ENCODE peak calls at places on chromosomes 7 and 10, in six cellular contexts. H is left ventricle myocardium inferior; Z is osteocyte; V is NCI-H510A; P is fibroblast of the aortic adventitia; K is CD8-positive, alpha-beta memory T cell. D is an unnamed sample.
A peak's percentile ranks its signal among the peaks of the same experiment; 100 is the strongest.

GRCh38 chr10:98472171-98472570 is 25.4 kb upstream of the HPS1 start:
- DNase-seq in H (no peak), P (no peak), Z (no peak), V (no peak), K (no peak), D (no peak)

GRCh38 chr7:28958946-28959417 is 852 bp upstream of the TRIL start:
- DNase-seq in K (no peak), H (no peak), P (no peak), V (no peak), Z (no peak), D (no peak)

GRCh38 chr7:134649231-134649775 is 2.6 kb downstream of the BPGM start:
- DNase-seq in K (no peak), V (no peak), Z (no peak), H (no peak), P (no peak), D (no peak)

GRCh38 chr10:21003240-21003822 is 106.2 kb upstream of the NEBL start:
- DNase-seq in V (no peak), K (no peak), P (no peak), H (no peak), Z (no peak), D (no peak)

GRCh38 chr7:74027124-74027682 is 770 bp upstream of the ELN start:
- DNase-seq in V (no peak), Z (no peak), H (no peak), P (no peak), K (no peak), D (no peak)

GRCh38 chr10:24156686-24157085 is 52.3 kb upstream of the KIAA1217 start:
- DNase-seq in H (no peak), K (no peak), V (no peak), P (peak; percentile 13), Z (no peak), D (no peak)

GRCh38 chr10:92880233-92880861 is 32.0 kb downstream of the EXOC6 start:
- DNase-seq in Z (no peak), K (peak; percentile 10), H (no peak), P (peak; percentile 82), V (peak; percentile 7), D (peak; percentile 31)

GRCh38 chr10:102635377-102635776 is 8.9 kb upstream of the TRIM8 start:
- DNase-seq in Z (no peak), V (no peak), K (peak; percentile 49), H (no peak), P (no peak), D (no peak)

GRCh38 chr7:158811894-158812293 is 17.4 kb downstream of the ESYT2 start:
- DNase-seq in P (no peak), V (no peak), H (no peak), K (no peak), Z (no peak), D (no peak)

GRCh38 chr7:603152-603941 is 83.7 kb upstream of the PDGFA start:
- DNase-seq in Z (no peak), K (no peak), P (no peak), H (no peak), V (no peak), D (no peak)

GRCh38 chr7:47536705-47537611 is 45.0 kb downstream of the TNS3 start:
- DNase-seq in P (peak; percentile 88), V (peak; percentile 15), Z (no peak), H (peak; percentile 55), K (no peak), D (peak; percentile 88)

GRCh38 chr10:59905066-59905734 is 1.2 kb downstream of the CCDC6 start:
- DNase-seq in P (peak; percentile 27), H (no peak), K (no peak), Z (no peak), V (no peak), D (peak; percentile 17)

GRCh38 chr10:132461683-132462231 is 64.8 kb downstream of the PWWP2B start:
- DNase-seq in H (peak; percentile 19), K (no peak), V (no peak), P (no peak), Z (no peak), D (no peak)

GRCh38 chr10:43186150-43186549 is 47.9 kb downstream of the CSGALNACT2 start:
- DNase-seq in K (no peak), P (no peak), V (no peak), Z (no peak), H (no peak), D (no peak)

GRCh38 chr7:93203496-93203895 is 22.8 kb downstream of the HEPACAM2 start:
- DNase-seq in K (no peak), Z (no peak), H (no peak), V (peak; percentile 9), P (no peak), D (no peak)

GRCh38 chr10:52443419-52444388 is 129.6 kb downstream of the DKK1 start:
- DNase-seq in Z (no peak), H (no peak), K (no peak), V (no peak), P (peak; percentile 97), D (peak; percentile 17)

GRCh38 chr10:97718659-97719142 is 5.2 kb downstream of the MARVELD1 start:
- DNase-seq in K (no peak), V (peak; percentile 86), P (peak; percentile 72), H (no peak), Z (no peak), D (no peak)

GRCh38 chr7:29749701-29750321 is 56.5 kb upstream of the WIPF3 start:
- DNase-seq in K (no peak), Z (no peak), P (no peak), H (no peak), V (no peak), D (no peak)

GRCh38 chr7:148772297-148773089 is 73.8 kb downstream of the CUL1 start:
- DNase-seq in H (no peak), K (no peak), Z (no peak), P (peak; percentile 65), V (no peak), D (peak; percentile 82)

GRCh38 chr7:45145881-45146280 is 11.7 kb upstream of the RAMP3 start:
- DNase-seq in Z (no peak), V (no peak), P (no peak), H (no peak), K (no peak), D (no peak)

GRCh38 chr7:34655384-34655783 is 2.6 kb upstream of the NPSR1 start:
- DNase-seq in Z (no peak), K (no peak), H (no peak), V (no peak), P (no peak), D (no peak)

GRCh38 chr7:50711271-50712175 is 71.2 kb downstream of the GRB10 start:
- DNase-seq in K (no peak), H (peak; percentile 43), V (no peak), Z (no peak), P (peak; percentile 55), D (no peak)

GRCh38 chr7:66296555-66296954 is 91.4 kb downstream of the TPST1 start:
- DNase-seq in P (peak; percentile 68), V (no peak), K (no peak), H (no peak), Z (no peak), D (no peak)

GRCh38 chr10:120456143-120456625 is 843 bp upstream of the PLPP4 start:
- DNase-seq in Z (no peak), P (no peak), H (no peak), K (no peak), V (no peak), D (no peak)

GRCh38 chr10:30431435-30431911 is 2.5 kb upstream of the MAP3K8 start:
- DNase-seq in K (no peak), H (peak; percentile 41), P (peak; percentile 69), Z (no peak), V (no peak), D (no peak)

GRCh38 chr7:151579642-151580041 is 59.9 kb upstream of the RHEB start:
- DNase-seq in H (no peak), P (peak; percentile 24), V (no peak), Z (no peak), K (no peak), D (no peak)

GRCh38 chr7:76358478-76359110 is at the start of gene YWHAG:
- DNase-seq in H (peak; percentile 91), P (peak; percentile 88), V (peak; percentile 50), Z (peak; percentile 98), K (peak; percentile 87), D (peak; percentile 93)

GRCh38 chr7:47669178-47669878 is 87.4 kb upstream of the TNS3 start:
- DNase-seq in P (peak; percentile 96), Z (no peak), K (no peak), H (peak; percentile 63), V (peak; percentile 22), D (peak; percentile 91)